ENCODE peak calls at places on chromosomes 4 and X, in six cellular contexts. H, K, S, A, F and D are unnamed samples.
A peak's percentile ranks its signal among the peaks of the same experiment; 100 is the strongest.

GRCh38 chr4:135186002-135186401 is 984.4 kb upstream of the PABPC4L start:
- DNase-seq in K (no peak), A (no peak), F (no peak), H (peak; percentile 85), S (peak; percentile 50), D (no peak)

GRCh38 chr4:10283761-10284160 is 167.2 kb upstream of the WDR1 start:
- DNase-seq in S (no peak), K (no peak), A (no peak), H (no peak), F (no peak), D (no peak)

GRCh38 chr4:154643493-154643892 is 31.0 kb upstream of the FGG start:
- DNase-seq in K (no peak), A (no peak), S (no peak), F (no peak), H (no peak), D (no peak)

GRCh38 chrX:120000490-120001246 is 57.1 kb upstream of the NKAP start:
- DNase-seq in S (peak; percentile 42), K (peak; percentile 1), F (no peak), A (no peak), H (peak; percentile 26), D (no peak)

GRCh38 chr4:137819964-137820383 is 287.7 kb upstream of the PCDH18 start:
- DNase-seq in S (peak; percentile 47), F (peak; percentile 41), K (peak; percentile 65), A (peak; percentile 60), H (peak; percentile 85), D (peak; percentile 20)

GRCh38 chr4:120754590-120754989 is 167.9 kb downstream of the PRDM5 start:
- DNase-seq in K (no peak), F (no peak), A (no peak), S (no peak), H (no peak), D (no peak)

GRCh38 chr4:140691369-140691768 is 64.8 kb downstream of the TBC1D9 start:
- DNase-seq in A (peak; percentile 44), H (peak; percentile 67), K (peak; percentile 62), S (no peak), F (no peak), D (no peak)

GRCh38 chrX:31609130-31609529 is 537.3 kb upstream of the FTHL17 start:
- DNase-seq in K (peak; percentile 91), A (peak; percentile 86), H (no peak), F (peak; percentile 18), S (no peak), D (no peak)

GRCh38 chrX:152896450-152896849 is 1.4 kb upstream of the ZNF185 start:
- DNase-seq in A (no peak), K (no peak), F (no peak), H (no peak), S (no peak), D (no peak)

GRCh38 chrX:7139202-7140081 is 8.1 kb upstream of the STS start:
- DNase-seq in A (peak; percentile 77), K (peak; percentile 92), F (no peak), S (no peak), H (no peak), D (no peak)

GRCh38 chr4:3330682-3331081 is 37.9 kb downstream of the RGS12 start:
- DNase-seq in A (no peak), S (no peak), F (no peak), K (no peak), H (no peak), D (no peak)

GRCh38 chr4:11429646-11430045 is 952 bp upstream of the HS3ST1 start:
- DNase-seq in S (no peak), A (no peak), K (no peak), F (no peak), H (no peak), D (no peak)

GRCh38 chr4:176489001-176489400 is 169.2 kb downstream of the SPCS3 start:
- DNase-seq in K (no peak), F (no peak), A (no peak), H (no peak), S (no peak), D (no peak)

GRCh38 chr4:85672116-85672515 is 197.2 kb downstream of the ARHGAP24 start:
- DNase-seq in F (no peak), A (no peak), K (no peak), S (no peak), H (no peak), D (no peak)

GRCh38 chr4:123249821-123250220 is 146.8 kb upstream of the SPRY1 start:
- DNase-seq in K (no peak), S (no peak), F (no peak), A (no peak), H (no peak), D (no peak)

GRCh38 chr4:52863324-52863723 is 1.2 kb downstream of the RASL11B start:
- DNase-seq in K (no peak), S (no peak), H (peak; percentile 57), F (no peak), A (no peak), D (no peak)

GRCh38 chrX:123917069-123917468 is 44.4 kb upstream of the STAG2 start:
- DNase-seq in A (no peak), K (no peak), S (no peak), F (no peak), H (no peak), D (no peak)

GRCh38 chr4:138439143-138439581 is 197.0 kb upstream of the SLC7A11 start:
- DNase-seq in A (no peak), S (no peak), F (no peak), K (peak; percentile 4), H (no peak), D (no peak)

GRCh38 chr4:104123021-104123420 is 371.7 kb downstream of the CXXC4 start:
- DNase-seq in F (no peak), S (no peak), H (no peak), A (no peak), K (no peak), D (no peak)

GRCh38 chrX:139201924-139202323 is 328.6 kb upstream of the F9 start:
- DNase-seq in F (no peak), K (no peak), A (no peak), H (no peak), S (no peak), D (no peak)

GRCh38 chr4:147017081-147017480 is 71.4 kb upstream of the TTC29 start:
- DNase-seq in H (no peak), A (peak; percentile 2), S (no peak), F (no peak), K (peak; percentile 1), D (no peak)

GRCh38 chr4:25676221-25676620 is 20.6 kb downstream of the SLC34A2 start:
- DNase-seq in H (no peak), F (no peak), A (no peak), S (no peak), K (no peak), D (no peak)

GRCh38 chr4:69376450-69376849 is 96.2 kb downstream of the UGT2B28 start:
- DNase-seq in S (no peak), A (no peak), K (no peak), F (no peak), H (no peak), D (no peak)

GRCh38 chrX:154047266-154047665 is 27.6 kb upstream of the IRAK1 start:
- DNase-seq in F (no peak), H (no peak), K (peak; percentile 17), A (no peak), S (no peak), D (no peak)

GRCh38 chrX:31969714-31970113 is 897.9 kb upstream of the FTHL17 start:
- DNase-seq in A (no peak), H (no peak), S (no peak), F (no peak), K (no peak), D (no peak)

GRCh38 chr4:22264261-22264660 is 251.6 kb downstream of the ADGRA3 start:
- DNase-seq in H (no peak), S (no peak), F (no peak), A (no peak), K (no peak), D (no peak)

GRCh38 chrX:24253469-24253868 is 60.4 kb downstream of the SUPT20HL2 start:
- DNase-seq in H (no peak), A (no peak), S (no peak), F (no peak), K (no peak), D (no peak)

GRCh38 chr4:86972997-86973396 is 38.2 kb downstream of the AFF1 start:
- DNase-seq in S (no peak), A (peak; percentile 28), F (peak; percentile 8), K (no peak), H (peak; percentile 39), D (no peak)

GRCh38 chr4:146370841-146371240 is 150.9 kb downstream of the SLC10A7 start:
- DNase-seq in S (no peak), H (no peak), F (no peak), K (peak; percentile 37), A (peak; percentile 7), D (no peak)

GRCh38 chr4:17708992-17709759 is 72.2 kb downstream of the FAM184B start:
- DNase-seq in K (no peak), S (peak; percentile 45), A (no peak), F (no peak), H (no peak), D (no peak)

GRCh38 chr4:6346373-6347110 is 76.9 kb downstream of the WFS1 start:
- DNase-seq in S (no peak), F (no peak), H (no peak), K (no peak), A (no peak), D (no peak)

GRCh38 chr4:78119698-78120097 is 62.6 kb downstream of the FRAS1 start:
- DNase-seq in A (no peak), F (no peak), S (no peak), K (no peak), H (no peak), D (no peak)

GRCh38 chr4:100189820-100190642 is at the start of gene DDIT4L:
- DNase-seq in S (peak; percentile 78), F (peak; percentile 13), A (peak; percentile 56), K (peak; percentile 37), H (peak; percentile 69), D (peak; percentile 44)

GRCh38 chr4:155924637-155925036 is 21.1 kb downstream of the TDO2 start:
- DNase-seq in H (no peak), S (no peak), A (no peak), F (no peak), K (no peak), D (no peak)

GRCh38 chrX:16683007-16683664 is 29.3 kb downstream of the CTPS2 start:
- DNase-seq in K (no peak), S (no peak), A (no peak), H (no peak), F (no peak), D (no peak)

GRCh38 chrX:16687514-16687913 is 25.0 kb downstream of the CTPS2 start:
- DNase-seq in F (no peak), A (peak; percentile 1), H (no peak), S (no peak), K (peak; percentile 31), D (no peak)
- H3K36me3 ChIP-seq in F (peaks cover 6% of the 10 kb centered on the region), A (peaks cover 19% of the 10 kb centered on the region), H (peaks cover 1% of the 10 kb centered on the region), S (peaks cover 48% of the 10 kb centered on the region), K (peaks cover 18% of the 10 kb centered on the region), D (peaks cover 86% of the 10 kb centered on the region)

GRCh38 chrX:47232197-47232802 is 509 bp upstream of the USP11 start:
- DNase-seq in S (no peak), A (no peak), F (peak; percentile 53), H (no peak), K (no peak), D (no peak)
- H4K8ac ChIP-seq in S (peak overlapping the region; percentile 98), A (peak overlapping the region; percentile 90), F (peak overlapping the region; percentile 99), H (no peak overlapping the region), K (peak overlapping the region; percentile 95), D (peak overlapping the region; percentile 3)

GRCh38 chr4:80694178-80694577 is 336.3 kb upstream of the BMP3 start:
- DNase-seq in A (no peak), K (no peak), F (no peak), S (no peak), H (no peak), D (no peak)
- H3K27ac ChIP-seq in A (no peak overlapping the region), K (no peak overlapping the region), F (no peak overlapping the region), S (no peak overlapping the region), H (no peak overlapping the region), D (no peak overlapping the region)

GRCh38 chrX:13748486-13748885 is 13.9 kb downstream of the OFD1 start:
- DNase-seq in H (no peak), S (no peak), F (no peak), K (peak; percentile 64), A (no peak), D (no peak)
- H3K36me3 ChIP-seq in H (no peaks in the 10 kb centered on the region), S (peaks cover 54% of the 10 kb centered on the region), F (peaks cover 8% of the 10 kb centered on the region), K (peaks cover 2% of the 10 kb centered on the region), A (peaks cover 69% of the 10 kb centered on the region), D (peaks cover 9% of the 10 kb centered on the region)